ENCODE peak calls at places on chromosomes 1 and 21, in four cellular contexts. U is cardiac muscle cell, S is mammary epithelial cell, Q is heart right ventricle. K is an unnamed sample.

GRCh38 chr1:65003316-65003664 is 36.9 kb upstream of the JAK1 start:
- DNase-seq in U (no peak), S (no peak), Q (no peak), K (no peak)

GRCh38 chr1:101587749-101588148 is 350.9 kb downstream of the S1PR1 start:
- DNase-seq in U (no peak), S (no peak), Q (peak; percentile 51), K (peak; percentile 9)

GRCh38 chr1:224766266-224766665 is 150.1 kb downstream of the CNIH3 start:
- DNase-seq in U (no peak), S (no peak), Q (no peak), K (no peak)

GRCh38 chr21:41367598-41368360 is 6.0 kb downstream of the MX2 start:
- DNase-seq in U (no peak), S (no peak), Q (no peak), K (no peak)

GRCh38 chr1:168665975-168666374 is 63.0 kb downstream of the DPT start:
- DNase-seq in U (no peak), S (no peak), Q (no peak), K (no peak)

GRCh38 chr1:7659514-7659913 is 111.6 kb upstream of the VAMP3 start:
- DNase-seq in U (no peak), S (no peak), Q (no peak), K (no peak)

GRCh38 chr1:20160034-20160433 is 20.9 kb downstream of the PLA2G2F start:
- DNase-seq in U (no peak), S (peak; percentile 46), Q (no peak), K (no peak)

GRCh38 chr1:24315391-24315790 is 3.8 kb upstream of the GRHL3 start:
- DNase-seq in U (no peak), S (peak; percentile 61), Q (no peak), K (no peak)

GRCh38 chr21:40043866-40044265 is 176.6 kb downstream of the PCP4 start:
- DNase-seq in U (no peak), S (no peak), Q (no peak), K (no peak)

GRCh38 chr1:85406081-85406480 is 58.9 kb downstream of the DDAH1 start:
- DNase-seq in U (no peak), S (no peak), Q (no peak), K (no peak)

GRCh38 chr1:63189677-63190076 is 132.7 kb upstream of the FOXD3 start:
- DNase-seq in U (no peak), S (no peak), Q (no peak), K (peak; percentile 51)

GRCh38 chr1:54681396-54681795 is 34.3 kb upstream of the TTC4 start:
- DNase-seq in U (peak; percentile 21), S (peak; percentile 24), Q (no peak), K (no peak)

GRCh38 chr1:109040627-109041613 is 982 bp downstream of the WDR47 start:
- DNase-seq in U (peak; percentile 49), S (peak; percentile 19), Q (peak; percentile 42), K (peak; percentile 62)

GRCh38 chr1:180213401-180214177 is 16.5 kb upstream of the LHX4 start:
- DNase-seq in U (no peak), S (peak; percentile 10), Q (no peak), K (no peak)

GRCh38 chr1:117268926-117269378 is 58.2 kb upstream of the VTCN1 start:
- DNase-seq in U (peak; percentile 53), S (peak; percentile 10), Q (no peak), K (no peak)

GRCh38 chr1:245704765-245705164 is 550.0 kb downstream of the KIF26B start:
- DNase-seq in U (no peak), S (peak; percentile 48), Q (no peak), K (no peak)

GRCh38 chr1:54371038-54371935 is 34.9 kb downstream of the SSBP3 start:
- DNase-seq in U (no peak), S (no peak), Q (no peak), K (no peak)

GRCh38 chr1:195597929-195598328 is 1010.3 kb downstream of the KCNT2 start:
- DNase-seq in U (no peak), S (no peak), Q (no peak), K (no peak)

GRCh38 chr1:232982238-232982944 is 32.0 kb downstream of the NTPCR start:
- DNase-seq in U (no peak), S (peak; percentile 32), Q (no peak), K (no peak)

GRCh38 chr1:161849518-161849917 is 83.4 kb downstream of the ATF6 start:
- DNase-seq in U (no peak), S (peak; percentile 4), Q (no peak), K (no peak)

GRCh38 chr1:186078245-186078644 is 296.8 kb downstream of the TPR start:
- DNase-seq in U (no peak), S (no peak), Q (no peak), K (no peak)

GRCh38 chr1:182430263-182431068 is 19.5 kb upstream of the RGSL1 start:
- DNase-seq in U (no peak), S (no peak), Q (no peak), K (peak; percentile 37)

GRCh38 chr21:31222142-31222541 is 121.9 kb downstream of the TIAM1 start:
- DNase-seq in U (no peak), S (peak; percentile 68), Q (no peak), K (no peak)

GRCh38 chr1:14637233-14637632 is 38.7 kb downstream of the KAZN start:
- DNase-seq in U (no peak), S (no peak), Q (no peak), K (no peak)

GRCh38 chr1:116762781-116763115 is 8.5 kb downstream of the CD2 start:
- DNase-seq in U (no peak), S (no peak), Q (no peak), K (no peak)

GRCh38 chr21:15486460-15487241 is 243.1 kb upstream of the USP25 start:
- DNase-seq in U (no peak), S (no peak), Q (no peak), K (no peak)

GRCh38 chr1:200233393-200233792 is 176.4 kb downstream of the ZNF281 start:
- DNase-seq in U (no peak), S (no peak), Q (no peak), K (no peak)

GRCh38 chr1:29683472-29683871 is 447.1 kb downstream of the PTPRU start:
- DNase-seq in U (no peak), S (no peak), Q (no peak), K (no peak)

GRCh38 chr1:79633456-79633855 is 626.9 kb upstream of the ADGRL4 start:
- DNase-seq in U (no peak), S (peak; percentile 35), Q (no peak), K (no peak)

GRCh38 chr1:161763522-161764098 is 2.5 kb upstream of the ATF6 start:
- DNase-seq in U (peak; percentile 35), S (peak; percentile 52), Q (no peak), K (peak; percentile 46)

GRCh38 chr1:209406111-209406654 is 177.3 kb upstream of the CAMK1G start:
- DNase-seq in U (no peak), S (no peak), Q (no peak), K (peak; percentile 49)

GRCh38 chr1:28648493-28649238 is at the start of gene RNU11:
- DNase-seq in U (peak; percentile 96), S (peak; percentile 100), Q (peak; percentile 69), K (peak; percentile 96)

GRCh38 chr1:201714542-201715276 is 114.2 kb upstream of the IPO9 start:
- DNase-seq in U (peak; percentile 37), S (peak; percentile 98), Q (peak; percentile 60), K (peak; percentile 83)
- H3K4me1 ChIP-seq in U (peaks cover 34% of the 10 kb centered on the region), S (peaks cover 52% of the 10 kb centered on the region), Q (peaks cover 96% of the 10 kb centered on the region), K (peaks cover 26% of the 10 kb centered on the region)

GRCh38 chr21:36160850-36161178 is 4.2 kb downstream of the DOP1B start:
- DNase-seq in U (no peak), S (no peak), Q (no peak), K (no peak)
- H3K27me3 ChIP-seq in U (peaks cover 16% of the 10 kb centered on the region), S (no peaks in the 10 kb centered on the region), Q (no peaks in the 10 kb centered on the region), K (no peaks in the 10 kb centered on the region)

GRCh38 chr1:42466030-42466429 is 2.9 kb downstream of the CCDC30 start:
- DNase-seq in U (no peak), S (no peak), Q (no peak), K (no peak)

GRCh38 chr1:42462828-42463763 is at the start of gene CCDC30:
- DNase-seq in U (peak; percentile 98), S (peak; percentile 98), Q (peak; percentile 90), K (peak; percentile 84)

GRCh38 chr1:42469727-42470126 is 6.6 kb downstream of the CCDC30 start:
- DNase-seq in U (no peak), S (no peak), Q (no peak), K (no peak)

DNA sequence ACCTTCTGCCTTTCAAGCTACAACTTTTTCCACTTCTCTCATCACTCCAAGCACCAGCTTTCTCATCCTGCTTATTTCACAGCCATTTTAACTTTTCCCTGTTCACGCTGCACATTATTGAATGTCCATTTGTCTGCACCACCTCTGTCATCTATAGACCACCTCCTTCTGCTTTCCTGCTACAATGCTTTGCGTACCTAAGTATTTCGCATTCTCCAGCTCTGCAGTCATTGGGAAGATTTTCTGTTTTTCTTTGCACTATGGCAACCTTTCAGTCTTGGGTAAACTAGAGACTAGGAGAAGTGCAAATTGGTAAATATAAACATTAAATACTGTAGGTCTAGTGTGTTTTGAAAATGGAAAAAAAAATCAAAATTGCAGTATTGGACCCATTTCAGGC is 820 bp downstream of the CCDC30 start:
- DNase-seq in U (no peak), S (no peak), Q (no peak), K (no peak)
- H3K4me3 ChIP-seq in U (peak overlapping the region; percentile 57), S (peak overlapping the region; percentile 85), Q (peak overlapping the region; percentile 88), K (no peak overlapping the region)

GRCh38 chr1:167654975-167655575 is 25.0 kb downstream of the RCSD1 start:
- DNase-seq in U (no peak), S (no peak), Q (no peak), K (no peak)
- H3K4me1 ChIP-seq in U (peaks cover 77% of the 10 kb centered on the region), S (peaks cover 1% of the 10 kb centered on the region), Q (peaks cover 100% of the 10 kb centered on the region), K (peaks cover 17% of the 10 kb centered on the region)

DNA sequence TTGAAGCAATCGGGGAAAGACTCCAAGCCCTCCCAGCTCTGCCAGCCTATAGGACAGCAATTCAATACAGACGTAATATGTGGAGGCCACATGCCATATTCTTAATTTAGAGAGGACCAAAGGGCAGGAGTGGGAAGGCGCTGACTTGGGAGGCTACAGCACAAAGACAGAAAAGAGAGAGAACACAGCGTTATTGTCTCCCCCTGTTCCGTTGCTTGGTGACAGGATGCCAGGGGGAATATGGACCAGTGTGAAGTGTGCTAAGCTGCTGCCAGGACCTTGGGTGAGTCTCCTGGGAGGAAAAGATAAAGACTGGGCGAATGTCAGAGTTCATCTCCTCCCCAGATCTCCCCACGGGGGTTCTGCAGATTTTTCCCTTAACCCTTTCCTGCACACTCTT is 102.1 kb upstream of the ADAR start:
- DNase-seq in U (no peak), S (no peak), Q (no peak), K (no peak)
- H3K27me3 ChIP-seq in U (no peaks in the 10 kb centered on the region), S (no peaks in the 10 kb centered on the region), Q (no peaks in the 10 kb centered on the region), K (no peaks in the 10 kb centered on the region)